ENCODE peak calls at places on chromosomes 12 and 14, in six cellular contexts. R, X, U, B, O and F are unnamed samples.

GRCh38 chr12:120758798-120759590 is 33.4 kb downstream of the ACADS start:
- DNase-seq in R (no peak), X (no peak), U (no peak), B (no peak), O (no peak), F (no peak)

GRCh38 chr14:67571275-67571990 is 28.6 kb downstream of the PIGH start:
- DNase-seq in R (peak; percentile 71), X (peak; percentile 34), U (peak; percentile 43), B (peak; percentile 69), O (peak; percentile 49), F (peak; percentile 44)

GRCh38 chr12:44930972-44931600 is 55.0 kb upstream of the NELL2 start:
- DNase-seq in R (no peak), X (peak; percentile 25), U (no peak), B (no peak), O (no peak), F (no peak)

GRCh38 chr12:112824701-112825100 is 33.2 kb downstream of the RPH3A start:
- DNase-seq in R (no peak), X (no peak), U (no peak), B (no peak), O (no peak), F (no peak)

GRCh38 chr14:74456684-74457083 is 30.7 kb upstream of the SYNDIG1L start:
- DNase-seq in R (no peak), X (no peak), U (no peak), B (no peak), O (no peak), F (no peak)

GRCh38 chr12:48165089-48166031 is 8.0 kb upstream of the ASB8 start:
- DNase-seq in R (peak; percentile 50), X (peak; percentile 39), U (no peak), B (peak; percentile 38), O (no peak), F (no peak)

GRCh38 chr14:92122351-92122677 is 545 bp downstream of the CPSF2 start:
- DNase-seq in R (no peak), X (no peak), U (no peak), B (no peak), O (no peak), F (no peak)

GRCh38 chr14:55446833-55447232 is 6.4 kb upstream of the TBPL2 start:
- DNase-seq in R (no peak), X (no peak), U (no peak), B (no peak), O (no peak), F (no peak)

GRCh38 chr14:85620937-85621336 is 91.0 kb downstream of the FLRT2 start:
- DNase-seq in R (no peak), X (no peak), U (no peak), B (no peak), O (no peak), F (no peak)

GRCh38 chr14:93150227-93151206 is 34.2 kb downstream of the MOAP1 start:
- DNase-seq in R (no peak), X (no peak), U (no peak), B (no peak), O (no peak), F (no peak)

GRCh38 chr12:26226629-26227375 is 31.4 kb downstream of the SSPN start:
- DNase-seq in R (no peak), X (no peak), U (no peak), B (no peak), O (no peak), F (no peak)

GRCh38 chr12:106251636-106252035 is 3.8 kb upstream of the CKAP4 start:
- DNase-seq in R (no peak), X (no peak), U (no peak), B (no peak), O (no peak), F (no peak)

GRCh38 chr14:24456980-24457379 is 14.4 kb upstream of the SDR39U1 start:
- DNase-seq in R (no peak), X (no peak), U (no peak), B (no peak), O (no peak), F (no peak)

GRCh38 chr12:102876883-102877282 is 40.2 kb downstream of the PAH start:
- DNase-seq in R (no peak), X (no peak), U (no peak), B (no peak), O (no peak), F (no peak)

GRCh38 chr14:79378020-79378419 is 833.3 kb downstream of the DIO2 start:
- DNase-seq in R (no peak), X (no peak), U (no peak), B (no peak), O (no peak), F (no peak)

GRCh38 chr14:32077081-32078029 is at the start of gene ARHGAP5:
- DNase-seq in R (peak; percentile 55), X (peak; percentile 71), U (peak; percentile 58), B (peak; percentile 27), O (peak; percentile 38), F (peak; percentile 35)

GRCh38 chr14:22973217-22974032 is 8.9 kb downstream of the AJUBA start:
- DNase-seq in R (peak; percentile 34), X (no peak), U (no peak), B (no peak), O (no peak), F (no peak)

GRCh38 chr14:51095854-51096823 is 1.2 kb upstream of the TRIM9 start:
- DNase-seq in R (peak; percentile 15), X (no peak), U (no peak), B (no peak), O (no peak), F (no peak)

GRCh38 chr12:125015680-125016310 is 22.4 kb downstream of the BRI3BP start:
- DNase-seq in R (no peak), X (no peak), U (no peak), B (no peak), O (no peak), F (no peak)

GRCh38 chr14:88562831-88563686 is at the start of gene ZC3H14:
- DNase-seq in R (peak; percentile 90), X (peak; percentile 76), U (peak; percentile 78), B (peak; percentile 87), O (peak; percentile 86), F (peak; percentile 85)

GRCh38 chr12:27517961-27518668 is 5.9 kb upstream of the PPFIBP1 start:
- DNase-seq in R (no peak), X (no peak), U (no peak), B (no peak), O (no peak), F (no peak)

GRCh38 chr12:64457036-64457435 is 5.1 kb downstream of the TBK1 start:
- DNase-seq in R (no peak), X (no peak), U (no peak), B (no peak), O (no peak), F (no peak)

GRCh38 chr12:116121453-116121871 is 156.0 kb downstream of the MED13L start:
- DNase-seq in R (no peak), X (no peak), U (no peak), B (no peak), O (no peak), F (no peak)

GRCh38 chr12:45674583-45674982 is 54.9 kb upstream of the ARID2 start:
- DNase-seq in R (no peak), X (no peak), U (no peak), B (no peak), O (no peak), F (no peak)

GRCh38 chr12:114701104-114701414 is 17.1 kb upstream of the TBX3 start:
- DNase-seq in R (no peak), X (no peak), U (no peak), B (no peak), O (no peak), F (no peak)

GRCh38 chr12:124413915-124414314 is 119.0 kb downstream of the RFLNA start:
- DNase-seq in R (no peak), X (no peak), U (no peak), B (no peak), O (no peak), F (no peak)

GRCh38 chr14:104693482-104694431 is 4.3 kb downstream of the INF2 start:
- DNase-seq in R (no peak), X (no peak), U (no peak), B (no peak), O (no peak), F (no peak)

GRCh38 chr12:119061208-119061796 is 80.0 kb downstream of the SRRM4 start:
- DNase-seq in R (no peak), X (no peak), U (no peak), B (peak; percentile 13), O (peak; percentile 9), F (no peak)

GRCh38 chr12:67621926-67622325 is 26.6 kb upstream of the DYRK2 start:
- DNase-seq in R (no peak), X (no peak), U (no peak), B (no peak), O (no peak), F (no peak)

GRCh38 chr12:39125580-39125979 is 220.2 kb upstream of the CPNE8 start:
- DNase-seq in R (no peak), X (no peak), U (no peak), B (no peak), O (no peak), F (no peak)

GRCh38 chr12:131132118-131132892 is 178.6 kb downstream of the ADGRD1 start:
- DNase-seq in R (peak; percentile 71), X (peak; percentile 29), U (peak; percentile 45), B (peak; percentile 90), O (peak; percentile 49), F (peak; percentile 71)

GRCh38 chr12:6921539-6921938 is 6.2 kb upstream of the ATN1 start:
- DNase-seq in R (no peak), X (no peak), U (no peak), B (no peak), O (no peak), F (no peak)

GRCh38 chr12:103840399-103840880 is 594 bp downstream of the NT5DC3 start:
- DNase-seq in R (peak; percentile 57), X (no peak), U (no peak), B (peak; percentile 8), O (no peak), F (peak; percentile 46)

GRCh38 chr14:61872452-61872851 is 110.2 kb downstream of the SNAPC1 start:
- DNase-seq in R (no peak), X (no peak), U (no peak), B (peak; percentile 22), O (no peak), F (no peak)

GRCh38 chr14:74085047-74085637 is 386 bp downstream of the LIN52 start:
- DNase-seq in R (peak; percentile 44), X (no peak), U (peak; percentile 13), B (no peak), O (no peak), F (peak; percentile 22)

GRCh38 chr14:90760591-90761316 is 55.5 kb downstream of the TTC7B start:
- DNase-seq in R (no peak), X (no peak), U (no peak), B (no peak), O (no peak), F (no peak)

GRCh38 chr14:72549026-72549425 is 344.9 kb downstream of the DPF3 start:
- DNase-seq in R (no peak), X (no peak), U (no peak), B (no peak), O (no peak), F (no peak)

GRCh38 chr12:1873531-1874149 is 44.8 kb downstream of the CACNA2D4 start:
- DNase-seq in R (no peak), X (no peak), U (no peak), B (no peak), O (no peak), F (no peak)

GRCh38 chr14:74855021-74855420 is 20.9 kb downstream of the PROX2 start:
- DNase-seq in R (no peak), X (no peak), U (no peak), B (no peak), O (no peak), F (no peak)